ENCODE peak calls at places on chromosomes 12 and 14, in four cellular contexts. E, C, W and J are unnamed samples.

GRCh38 chr12:123089631-123090353 is 61.1 kb downstream of the PITPNM2 start:
- DNase-seq in E (no peak), C (no peak), W (no peak), J (no peak)

GRCh38 chr12:30457621-30458289 is 237.9 kb downstream of the IPO8 start:
- DNase-seq in E (no peak), C (no peak), W (no peak), J (no peak)

GRCh38 chr12:51320695-51321320 is 3.2 kb downstream of the BIN2 start:
- DNase-seq in E (no peak), C (no peak), W (no peak), J (no peak)

GRCh38 chr12:52537101-52537500 is 15.8 kb downstream of the KRT71 start:
- DNase-seq in E (no peak), C (no peak), W (no peak), J (no peak)

GRCh38 chr14:100692859-100693558 is 33.7 kb upstream of the DLK1 start:
- DNase-seq in E (no peak), C (no peak), W (no peak), J (no peak)

GRCh38 chr14:92690171-92691011 is 58.0 kb downstream of the LGMN start:
- DNase-seq in E (peak), C (no peak), W (no peak), J (no peak)

GRCh38 chr14:83535396-83535906 is 1994.5 kb upstream of the FLRT2 start:
- DNase-seq in E (no peak), C (no peak), W (no peak), J (no peak)

GRCh38 chr14:51295666-51296263 is 55.7 kb downstream of the TMX1 start:
- DNase-seq in E (no peak), C (no peak), W (no peak), J (no peak)

GRCh38 chr12:55927588-55928502 is at the start of gene PYM1:
- DNase-seq in E (peak), C (peak), W (peak), J (peak)

GRCh38 chr14:36604757-36605505 is 22.5 kb upstream of the NKX2-8 start:
- DNase-seq in E (peak), C (no peak), W (peak), J (peak)

GRCh38 chr14:77861201-77861600 is 61.3 kb downstream of the ADCK1 start:
- DNase-seq in E (no peak), C (no peak), W (no peak), J (peak)

GRCh38 chr12:14454098-14454907 is 88.8 kb downstream of the ATF7IP start:
- DNase-seq in E (no peak), C (no peak), W (peak), J (no peak)

GRCh38 chr12:101459642-101460346 is 15.3 kb upstream of the SPIC start:
- DNase-seq in E (no peak), C (no peak), W (no peak), J (no peak)

GRCh38 chr12:29782285-29782820 is 1.4 kb downstream of the TMTC1 start:
- DNase-seq in E (peak), C (no peak), W (peak), J (no peak)

GRCh38 chr12:112005419-112006395 is 7.3 kb downstream of the TMEM116 start:
- DNase-seq in E (no peak), C (no peak), W (no peak), J (no peak)

GRCh38 chr14:94113908-94114588 is 3.5 kb downstream of the IFI27 start:
- DNase-seq in E (no peak), C (no peak), W (no peak), J (no peak)

GRCh38 chr14:61628192-61628591 is 67.1 kb upstream of the HIF1A start:
- DNase-seq in E (no peak), C (no peak), W (no peak), J (no peak)

GRCh38 chr14:56064513-56064912 is 53.7 kb upstream of the PELI2 start:
- DNase-seq in E (no peak), C (no peak), W (no peak), J (no peak)

GRCh38 chr14:99944241-99944651 is 121.0 kb upstream of the EVL start:
- DNase-seq in E (no peak), C (peak), W (no peak), J (no peak)

GRCh38 chr12:112344220-112344619 is 38.0 kb downstream of the HECTD4 start:
- DNase-seq in E (no peak), C (no peak), W (no peak), J (no peak)

GRCh38 chr12:18723752-18724151 is 14.1 kb downstream of the PLCZ1 start:
- DNase-seq in E (no peak), C (no peak), W (no peak), J (no peak)

GRCh38 chr14:84128025-84128424 is 1401.9 kb upstream of the FLRT2 start:
- DNase-seq in E (no peak), C (no peak), W (no peak), J (no peak)

GRCh38 chr12:98373982-98374381 is 141.4 kb upstream of the TMPO start:
- DNase-seq in E (no peak), C (no peak), W (no peak), J (no peak)

GRCh38 chr14:88698651-88699050 is 94.1 kb downstream of the EML5 start:
- DNase-seq in E (no peak), C (no peak), W (no peak), J (no peak)

GRCh38 chr12:60577607-60578006 is 981.8 kb downstream of the SLC16A7 start:
- DNase-seq in E (no peak), C (no peak), W (no peak), J (no peak)

GRCh38 chr12:26441434-26441833 is 246.1 kb downstream of the SSPN start:
- DNase-seq in E (no peak), C (no peak), W (no peak), J (no peak)

GRCh38 chr14:39107624-39108023 is 4.6 kb upstream of the SEC23A start:
- DNase-seq in E (no peak), C (no peak), W (peak), J (no peak)

GRCh38 chr12:47095446-47096236 is 15.9 kb upstream of the AMIGO2 start:
- DNase-seq in E (no peak), C (no peak), W (no peak), J (no peak)

GRCh38 chr14:31265701-31266398 is 58.3 kb upstream of the HECTD1 start:
- DNase-seq in E (no peak), C (no peak), W (no peak), J (no peak)

GRCh38 chr12:4444031-4444430 is 1.6 kb downstream of the FGF6 start:
- DNase-seq in E (no peak), C (no peak), W (no peak), J (no peak)

GRCh38 chr12:124311292-124312109 is 16.6 kb downstream of the RFLNA start:
- DNase-seq in E (no peak), C (no peak), W (no peak), J (no peak)

GRCh38 chr12:645563-646071 is 17.6 kb downstream of the NINJ2 start:
- DNase-seq in E (no peak), C (peak), W (no peak), J (peak)

GRCh38 chr14:22657861-22658260 is 13.7 kb upstream of the OR6J1 start:
- DNase-seq in E (no peak), C (no peak), W (peak), J (no peak)

GRCh38 chr14:106879241-106879640 is 1352.9 kb downstream of the TMEM121 start:
- DNase-seq in E (no peak), C (peak), W (peak), J (no peak)

GRCh38 chr12:1912580-1913376 is 5.7 kb downstream of the CACNA2D4 start:
- DNase-seq in E (no peak), C (no peak), W (peak), J (peak)

GRCh38 chr12:110743571-110744093 is 941 bp upstream of the PPP1CC start:
- DNase-seq in E (peak), C (no peak), W (no peak), J (no peak)